ENCODE peak calls at places on chromosomes 3 and 15, in seven cellular contexts. One of them, this sample, is unnamed.
A peak's percentile ranks its signal among the peaks of the same experiment; 100 is the strongest.

GRCh38 chr3:1616715-1617114 is 482.0 kb upstream of the CNTN4 start:
- DNase-seq in MM.1S: no peak
- DNase-seq in psoas muscle: no peak
- DNase-seq in spleen: no peak
- DNase-seq in suprapubic skin: no peak
- DNase-seq in A549: no peak
- DNase-seq in right atrium auricular region: no peak
- DNase-seq in this sample: no peak

GRCh38 chr15:53384417-53384816 is 375.0 kb downstream of the WDR72 start:
- DNase-seq in MM.1S: no peak
- DNase-seq in psoas muscle: no peak
- DNase-seq in spleen: no peak
- DNase-seq in suprapubic skin: no peak
- DNase-seq in A549: peak; percentile 42
- DNase-seq in right atrium auricular region: no peak
- DNase-seq in this sample: no peak

GRCh38 chr3:66763294-66763693 is 234.8 kb upstream of the KBTBD8 start:
- DNase-seq in MM.1S: no peak
- DNase-seq in psoas muscle: no peak
- DNase-seq in spleen: no peak
- DNase-seq in suprapubic skin: peak; percentile 83
- DNase-seq in A549: no peak
- DNase-seq in right atrium auricular region: no peak
- DNase-seq in this sample: no peak

GRCh38 chr3:42010530-42010929 is 48.6 kb upstream of the ULK4 start:
- DNase-seq in MM.1S: no peak
- DNase-seq in psoas muscle: no peak
- DNase-seq in spleen: no peak
- DNase-seq in suprapubic skin: no peak
- DNase-seq in A549: no peak
- DNase-seq in right atrium auricular region: no peak
- DNase-seq in this sample: no peak

GRCh38 chr3:52531636-52532516 is 1.8 kb downstream of the NT5DC2 start:
- DNase-seq in MM.1S: no peak
- DNase-seq in psoas muscle: no peak
- DNase-seq in spleen: peak; percentile 76
- DNase-seq in suprapubic skin: peak; percentile 63
- DNase-seq in A549: no peak
- DNase-seq in right atrium auricular region: no peak
- DNase-seq in this sample: no peak

GRCh38 chr3:56894912-56895431 is 93.2 kb upstream of the ARHGEF3 start:
- DNase-seq in MM.1S: no peak
- DNase-seq in psoas muscle: no peak
- DNase-seq in spleen: no peak
- DNase-seq in suprapubic skin: no peak
- DNase-seq in A549: no peak
- DNase-seq in right atrium auricular region: no peak
- DNase-seq in this sample: no peak

GRCh38 chr15:71792521-71792920 is 17.8 kb upstream of the NR2E3 start:
- DNase-seq in MM.1S: no peak
- DNase-seq in psoas muscle: no peak
- DNase-seq in spleen: no peak
- DNase-seq in suprapubic skin: no peak
- DNase-seq in A549: peak; percentile 46
- DNase-seq in right atrium auricular region: no peak
- DNase-seq in this sample: no peak

GRCh38 chr3:10411598-10412332 is 90.9 kb upstream of the SEC13 start:
- DNase-seq in MM.1S: no peak
- DNase-seq in psoas muscle: no peak
- DNase-seq in spleen: peak; percentile 62
- DNase-seq in suprapubic skin: no peak
- DNase-seq in A549: no peak
- DNase-seq in right atrium auricular region: no peak
- DNase-seq in this sample: peak; percentile 68

GRCh38 chr3:129845956-129846355 is 47.6 kb downstream of the TMCC1 start:
- DNase-seq in MM.1S: no peak
- DNase-seq in psoas muscle: no peak
- DNase-seq in spleen: no peak
- DNase-seq in suprapubic skin: no peak
- DNase-seq in A549: no peak
- DNase-seq in right atrium auricular region: no peak
- DNase-seq in this sample: no peak

GRCh38 chr3:153640689-153641308 is 478.8 kb downstream of the RAP2B start:
- DNase-seq in MM.1S: no peak
- DNase-seq in psoas muscle: peak; percentile 12
- DNase-seq in spleen: no peak
- DNase-seq in suprapubic skin: no peak
- DNase-seq in A549: no peak
- DNase-seq in right atrium auricular region: no peak
- DNase-seq in this sample: no peak

GRCh38 chr3:33911525-33912322 is 113.3 kb downstream of the PDCD6IP start:
- DNase-seq in MM.1S: no peak
- DNase-seq in psoas muscle: no peak
- DNase-seq in spleen: no peak
- DNase-seq in suprapubic skin: no peak
- DNase-seq in A549: peak; percentile 41
- DNase-seq in right atrium auricular region: no peak
- DNase-seq in this sample: no peak

GRCh38 chr3:130260821-130261402 is 84.6 kb upstream of the COL6A5 start:
- DNase-seq in MM.1S: no peak
- DNase-seq in psoas muscle: no peak
- DNase-seq in spleen: no peak
- DNase-seq in suprapubic skin: no peak
- DNase-seq in A549: no peak
- DNase-seq in right atrium auricular region: no peak
- DNase-seq in this sample: no peak

GRCh38 chr3:156492801-156493261 is 62.1 kb downstream of the SSR3 start:
- DNase-seq in MM.1S: no peak
- DNase-seq in psoas muscle: no peak
- DNase-seq in spleen: no peak
- DNase-seq in suprapubic skin: no peak
- DNase-seq in A549: no peak
- DNase-seq in right atrium auricular region: no peak
- DNase-seq in this sample: no peak

GRCh38 chr15:79037848-79038247 is 52.7 kb downstream of the RASGRF1 start:
- DNase-seq in MM.1S: no peak
- DNase-seq in psoas muscle: no peak
- DNase-seq in spleen: no peak
- DNase-seq in suprapubic skin: no peak
- DNase-seq in A549: no peak
- DNase-seq in right atrium auricular region: no peak
- DNase-seq in this sample: no peak

DNA sequence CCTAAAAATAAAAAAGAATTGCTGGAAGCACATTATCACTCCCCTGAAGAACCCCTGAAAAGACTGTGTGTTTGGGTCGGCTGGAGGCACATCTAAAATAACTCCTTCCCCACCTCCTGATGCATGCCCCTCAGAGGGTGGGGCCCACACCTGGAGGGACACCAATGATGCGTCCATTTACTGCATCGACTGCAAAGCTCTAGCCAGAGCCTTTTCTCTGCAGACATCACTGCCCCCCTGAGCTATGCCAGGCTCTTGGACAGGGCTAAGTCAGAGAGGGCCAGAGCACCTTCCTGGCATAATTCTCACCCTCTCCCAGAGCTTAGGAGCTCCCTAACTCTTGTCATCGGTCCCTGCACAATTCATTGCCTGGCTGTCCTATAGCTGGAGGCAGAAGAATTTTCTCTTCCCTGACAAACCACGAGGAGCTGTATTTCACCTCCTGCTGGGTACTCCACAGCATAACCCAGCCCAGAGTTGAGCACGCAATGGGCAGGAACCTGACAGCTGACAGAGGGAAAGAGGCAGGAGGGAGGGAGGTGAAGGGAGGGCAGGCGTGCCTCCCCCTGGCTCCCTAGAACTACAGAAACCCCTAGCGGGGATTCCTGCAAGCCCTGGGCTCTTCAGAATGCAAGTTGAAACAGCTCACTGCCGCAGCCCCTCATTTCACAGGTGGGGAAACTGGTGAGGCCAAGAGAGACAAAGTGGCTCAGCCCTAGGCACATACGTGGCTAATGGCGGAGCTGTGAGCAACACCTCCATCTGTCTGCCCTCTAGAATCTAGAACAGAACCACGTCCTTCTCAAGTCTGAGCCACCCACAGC is 46.6 kb downstream of the XXYLT1 start:
- DNase-seq in MM.1S: peak; percentile 0
- DNase-seq in psoas muscle: no peak
- DNase-seq in spleen: no peak
- DNase-seq in suprapubic skin: peak; percentile 48
- DNase-seq in A549: no peak
- DNase-seq in right atrium auricular region: peak; percentile 54
- DNase-seq in this sample: no peak
- TF ChIP-seq CTCF in MM.1S: no peak
- TF ChIP-seq CTCF in psoas muscle: no peak
- TF ChIP-seq CTCF in spleen: no peak
- TF ChIP-seq CTCF in suprapubic skin: no peak
- TF ChIP-seq CTCF in A549: no peak
- TF ChIP-seq CTCF in right atrium auricular region: no peak
- TF ChIP-seq CTCF in this sample: peak; percentile 51

DNA sequence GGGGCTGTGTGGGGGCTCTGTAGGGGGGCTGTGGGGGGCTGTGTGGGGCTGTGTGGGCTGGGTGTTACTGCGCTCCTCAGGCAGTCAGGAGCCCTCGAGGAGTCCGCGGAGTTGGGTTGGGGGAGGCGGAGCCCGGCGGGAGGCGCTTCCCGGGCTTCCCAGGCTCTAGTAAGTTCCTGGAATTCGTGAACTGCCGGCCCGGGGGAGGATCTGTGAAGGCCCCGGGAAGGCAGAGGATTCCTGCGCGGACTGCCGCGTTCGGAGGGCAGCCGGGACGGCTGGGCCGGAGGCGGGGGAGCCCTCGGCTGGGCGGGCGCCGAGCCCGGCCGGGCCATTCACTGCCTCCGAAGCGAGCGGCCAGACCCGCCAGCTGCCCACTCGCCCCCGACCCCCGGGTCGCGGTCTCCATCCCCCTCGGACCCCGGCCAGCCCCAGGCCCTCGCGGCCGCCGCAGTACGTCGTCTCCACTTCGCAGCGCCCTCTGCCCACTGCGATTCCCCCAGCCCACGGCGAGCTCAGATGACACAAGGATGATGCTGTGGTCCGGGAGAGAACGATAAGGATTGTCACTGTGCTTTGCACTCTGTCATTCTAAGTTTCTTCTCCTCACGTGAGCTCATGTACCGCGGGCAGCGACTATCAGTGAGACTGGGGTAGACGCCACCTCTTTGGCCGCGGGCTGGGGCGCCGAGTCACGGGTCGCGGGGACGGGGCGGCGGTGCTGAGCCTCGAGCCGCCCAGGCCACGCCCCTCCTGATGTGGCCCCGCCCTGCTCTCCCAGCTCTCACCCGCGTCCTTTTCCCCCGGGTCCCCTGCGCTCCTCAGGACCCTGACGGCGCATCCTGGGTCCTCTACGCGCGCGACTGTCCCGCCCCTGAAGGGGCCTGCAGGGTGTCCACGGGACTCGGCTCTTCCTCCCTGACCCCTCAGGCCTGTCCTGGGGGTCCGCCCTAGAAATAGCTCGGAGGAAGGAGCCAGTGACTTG is 65.3 kb downstream of the KLF13 start:
- DNase-seq in MM.1S: peak; percentile 64
- DNase-seq in psoas muscle: peak; percentile 78
- DNase-seq in spleen: peak; percentile 96
- DNase-seq in suprapubic skin: peak; percentile 94
- DNase-seq in A549: peak; percentile 61
- DNase-seq in right atrium auricular region: peak; percentile 94
- DNase-seq in this sample: no peak
- TF ChIP-seq CTCF in MM.1S: no peak
- TF ChIP-seq CTCF in psoas muscle: no peak
- TF ChIP-seq CTCF in spleen: no peak
- TF ChIP-seq CTCF in suprapubic skin: no peak
- TF ChIP-seq CTCF in A549: no peak
- TF ChIP-seq CTCF in right atrium auricular region: peak; percentile 32
- TF ChIP-seq CTCF in this sample: peak; percentile 29

GRCh38 chr3:133464573-133464972 is 64.7 kb downstream of the BFSP2 start:
- DNase-seq in MM.1S: peak; percentile 65
- DNase-seq in psoas muscle: no peak
- DNase-seq in spleen: no peak
- DNase-seq in suprapubic skin: no peak
- DNase-seq in A549: peak; percentile 24
- DNase-seq in right atrium auricular region: no peak
- DNase-seq in this sample: no peak
- TF ChIP-seq CTCF in MM.1S: peak; percentile 55
- TF ChIP-seq CTCF in psoas muscle: no peak
- TF ChIP-seq CTCF in spleen: peak; percentile 45
- TF ChIP-seq CTCF in suprapubic skin: no peak
- TF ChIP-seq CTCF in A549: peak; percentile 27
- TF ChIP-seq CTCF in right atrium auricular region: peak; percentile 22
- TF ChIP-seq CTCF in this sample: peak; percentile 76

GRCh38 chr15:73240864-73241499 is 127.8 kb downstream of the HCN4 start:
- DNase-seq in MM.1S: peak; percentile 64
- DNase-seq in psoas muscle: peak; percentile 47
- DNase-seq in spleen: no peak
- DNase-seq in suprapubic skin: no peak
- DNase-seq in A549: peak; percentile 78
- DNase-seq in right atrium auricular region: peak; percentile 85
- DNase-seq in this sample: no peak
- TF ChIP-seq CTCF in MM.1S: peak; percentile 91
- TF ChIP-seq CTCF in psoas muscle: peak; percentile 91
- TF ChIP-seq CTCF in spleen: peak; percentile 84
- TF ChIP-seq CTCF in suprapubic skin: peak; percentile 87
- TF ChIP-seq CTCF in A549: peak; percentile 98
- TF ChIP-seq CTCF in right atrium auricular region: peak; percentile 91
- TF ChIP-seq CTCF in this sample: peak; percentile 96

GRCh38 chr3:81394656-81395055 is 366.8 kb downstream of the GBE1 start:
- DNase-seq in MM.1S: no peak
- DNase-seq in psoas muscle: no peak
- DNase-seq in spleen: no peak
- DNase-seq in suprapubic skin: no peak
- DNase-seq in A549: no peak
- DNase-seq in right atrium auricular region: no peak
- DNase-seq in this sample: no peak

GRCh38 chr3:81393251-81393650 is 368.2 kb downstream of the GBE1 start:
- DNase-seq in MM.1S: no peak
- DNase-seq in psoas muscle: no peak
- DNase-seq in spleen: no peak
- DNase-seq in suprapubic skin: no peak
- DNase-seq in A549: no peak
- DNase-seq in right atrium auricular region: no peak
- DNase-seq in this sample: no peak

GRCh38 chr3:81395739-81396138 is 365.7 kb downstream of the GBE1 start:
- DNase-seq in MM.1S: no peak
- DNase-seq in psoas muscle: no peak
- DNase-seq in spleen: no peak
- DNase-seq in suprapubic skin: no peak
- DNase-seq in A549: peak; percentile 4
- DNase-seq in right atrium auricular region: no peak
- DNase-seq in this sample: no peak
- TF ChIP-seq CTCF in MM.1S: no peak
- TF ChIP-seq CTCF in psoas muscle: no peak
- TF ChIP-seq CTCF in spleen: no peak
- TF ChIP-seq CTCF in suprapubic skin: no peak
- TF ChIP-seq CTCF in A549: no peak
- TF ChIP-seq CTCF in right atrium auricular region: no peak
- TF ChIP-seq CTCF in this sample: peak; percentile 32

GRCh38 chr3:197750396-197750831 is 731 bp downstream of the FYTTD1 start:
- DNase-seq in MM.1S: peak; percentile 86
- DNase-seq in psoas muscle: peak; percentile 70
- DNase-seq in spleen: peak; percentile 94
- DNase-seq in suprapubic skin: peak; percentile 77
- DNase-seq in A549: peak; percentile 55
- DNase-seq in right atrium auricular region: peak; percentile 68
- DNase-seq in this sample: no peak
- TF ChIP-seq CTCF in MM.1S: no peak
- TF ChIP-seq CTCF in psoas muscle: peak; percentile 4
- TF ChIP-seq CTCF in spleen: peak; percentile 41
- TF ChIP-seq CTCF in suprapubic skin: peak; percentile 8
- TF ChIP-seq CTCF in A549: no peak
- TF ChIP-seq CTCF in right atrium auricular region: no peak
- TF ChIP-seq CTCF in this sample: peak; percentile 29

GRCh38 chr3:16264708-16265454 is at the start of the genes DPH3 and OXNAD1:
- DNase-seq in MM.1S: peak; percentile 100
- DNase-seq in psoas muscle: peak; percentile 100
- DNase-seq in spleen: peak; percentile 100
- DNase-seq in suprapubic skin: peak; percentile 100
- DNase-seq in A549: peak; percentile 99
- DNase-seq in right atrium auricular region: peak; percentile 100
- DNase-seq in this sample: peak; percentile 100
- TF ChIP-seq CTCF in MM.1S: no peak
- TF ChIP-seq CTCF in psoas muscle: peak; percentile 12
- TF ChIP-seq CTCF in spleen: peak; percentile 43
- TF ChIP-seq CTCF in suprapubic skin: no peak
- TF ChIP-seq CTCF in A549: no peak
- TF ChIP-seq CTCF in right atrium auricular region: no peak
- TF ChIP-seq CTCF in this sample: peak; percentile 28